ENCODE peak calls at places on chromosomes 6 and 20, in five cellular contexts. G is fibroblast of lung, V is glutamatergic neuron, J is cardiac fibroblast, H is nephron progenitor cell. Y is an unnamed sample.

GRCh38 chr6:97040355-97040860 is 115.9 kb downstream of the KLHL32 start:
- DNase-seq in J (no peak), V (no peak), H (no peak), G (no peak), Y (no peak)

GRCh38 chr6:3801960-3802359 is 47.2 kb upstream of the FAM50B start:
- DNase-seq in G (no peak), V (no peak), H (no peak), J (no peak), Y (no peak)

GRCh38 chr6:27237089-27237723 is 10.3 kb upstream of the PRSS16 start:
- DNase-seq in V (peak; percentile 34), H (peak; percentile 61), G (peak; percentile 43), J (peak; percentile 87), Y (no peak)

GRCh38 chr6:135498178-135498841 is 770 bp upstream of the AHI1 start:
- DNase-seq in H (peak; percentile 7), J (peak; percentile 94), G (peak; percentile 94), V (no peak), Y (peak; percentile 69)

GRCh38 chr6:24495516-24495847 is 713 bp downstream of the ALDH5A1 start:
- DNase-seq in J (peak; percentile 25), V (peak; percentile 26), G (peak; percentile 32), H (peak; percentile 61), Y (peak; percentile 82)

GRCh38 chr6:80210618-80211017 is 104.1 kb downstream of the BCKDHB start:
- DNase-seq in J (no peak), H (no peak), V (no peak), G (peak; percentile 33), Y (no peak)

GRCh38 chr20:62727584-62728027 is 19.0 kb downstream of the NTSR1 start:
- DNase-seq in H (no peak), J (no peak), V (no peak), G (no peak), Y (no peak)

GRCh38 chr6:12163744-12164507 is 126.2 kb upstream of the EDN1 start:
- DNase-seq in J (no peak), G (no peak), H (no peak), V (no peak), Y (no peak)

GRCh38 chr20:44287272-44288097 is 23.5 kb downstream of the FITM2 start:
- DNase-seq in V (no peak), H (no peak), G (peak; percentile 5), J (peak; percentile 36), Y (no peak)

GRCh38 chr6:132964868-132965382 is 150.6 kb downstream of the RPS12 start:
- DNase-seq in H (no peak), J (no peak), G (peak; percentile 47), V (no peak), Y (no peak)
- TF ChIP-seq CTCF in H (no peak), J (no peak), G (peak; percentile 25), V (no peak), Y (no peak)

DNA sequence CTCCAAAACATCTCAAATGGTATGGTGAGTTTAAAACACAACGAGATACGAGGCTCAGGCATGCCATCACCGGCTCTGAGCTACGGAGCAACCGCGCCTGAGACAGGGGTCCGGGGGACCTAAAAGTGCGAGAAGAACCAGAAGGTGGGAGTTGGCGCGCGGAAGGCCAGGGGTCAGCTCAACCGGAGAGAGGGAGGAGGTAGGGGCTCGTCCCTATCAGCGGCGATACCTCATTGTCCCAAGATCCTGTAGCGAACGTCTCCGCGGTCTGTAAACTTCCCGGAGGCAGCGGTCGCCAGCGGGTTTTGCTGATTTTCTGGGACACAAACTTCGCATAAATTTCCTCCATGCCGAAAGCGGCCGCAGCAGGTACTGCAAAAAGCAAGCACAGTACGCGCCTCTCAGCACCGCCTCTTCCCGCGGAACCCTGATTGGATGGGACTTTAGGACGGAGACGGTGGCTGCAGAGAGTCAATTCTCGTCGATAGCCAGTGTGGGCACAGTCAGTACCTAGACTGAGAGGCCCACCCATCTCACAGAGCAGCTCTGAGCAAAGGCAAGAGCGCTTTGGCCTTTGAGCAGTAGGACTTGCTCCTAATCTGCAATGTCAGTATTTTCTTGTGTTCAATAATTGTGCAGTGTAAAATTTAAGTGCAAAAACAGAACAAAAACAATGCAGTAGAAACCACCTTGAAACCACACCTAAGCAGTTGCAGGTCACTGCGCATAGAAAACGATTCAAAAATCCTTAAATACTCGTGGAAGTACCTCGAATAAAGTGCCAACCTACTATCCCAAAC is at the start of gene NUP43:
- DNase-seq in G (peak; percentile 96), V (peak; percentile 95), H (peak; percentile 82), J (peak; percentile 97), Y (peak; percentile 94)
- TF ChIP-seq CTCF in G (peak; percentile 46), V (peak; percentile 69), H (peak; percentile 48), J (peak; percentile 65), Y (peak; percentile 53)

GRCh38 chr6:105509506-105510331 is 106.8 kb upstream of the PREP start:
- DNase-seq in H (peak; percentile 48), G (peak; percentile 26), J (peak; percentile 54), V (no peak), Y (peak; percentile 36)
- TF ChIP-seq CTCF in H (peak; percentile 34), G (peak; percentile 44), J (peak; percentile 36), V (no peak), Y (no peak)

DNA sequence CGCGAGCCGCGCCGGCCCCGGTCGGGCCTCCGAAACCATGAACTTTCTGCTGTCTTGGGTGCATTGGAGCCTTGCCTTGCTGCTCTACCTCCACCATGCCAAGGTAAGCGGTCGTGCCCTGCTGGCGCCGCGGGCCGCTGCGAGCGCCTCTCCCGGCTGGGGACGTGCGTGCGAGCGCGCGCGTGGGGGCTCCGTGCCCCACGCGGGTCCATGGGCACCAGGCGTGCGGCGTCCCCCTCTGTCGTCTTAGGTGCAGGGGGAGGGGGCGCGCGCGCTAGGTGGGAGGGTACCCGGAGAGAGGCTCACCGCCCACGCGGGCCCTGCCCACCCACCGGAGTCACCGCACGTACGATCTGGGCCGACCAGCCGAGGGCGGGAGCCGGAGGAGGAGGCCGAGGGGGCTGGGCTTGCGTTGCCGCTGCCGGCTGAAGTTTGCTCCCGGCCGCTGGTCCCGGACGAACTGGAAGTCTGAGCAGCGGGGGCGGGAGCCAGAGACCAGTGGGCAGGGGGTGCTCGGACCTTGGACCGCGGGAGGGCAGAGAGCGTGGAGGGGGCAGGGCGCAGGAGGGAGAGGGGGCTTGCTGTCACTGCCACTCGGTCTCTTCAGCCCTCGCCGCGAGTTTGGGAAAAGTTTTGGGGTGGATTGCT is 1.3 kb downstream of the VEGFA start:
- DNase-seq in H (peak; percentile 59), V (peak; percentile 46), J (peak; percentile 50), G (no peak), Y (peak; percentile 77)
- TF ChIP-seq CTCF in H (no peak), V (no peak), J (no peak), G (no peak), Y (no peak)

GRCh38 chr6:129472239-129472638 is 237.7 kb downstream of the ARHGAP18 start:
- DNase-seq in H (no peak), V (no peak), G (no peak), J (no peak), Y (no peak)
- TF ChIP-seq CTCF in H (no peak), V (no peak), G (no peak), J (no peak), Y (peak; percentile 15)

DNA sequence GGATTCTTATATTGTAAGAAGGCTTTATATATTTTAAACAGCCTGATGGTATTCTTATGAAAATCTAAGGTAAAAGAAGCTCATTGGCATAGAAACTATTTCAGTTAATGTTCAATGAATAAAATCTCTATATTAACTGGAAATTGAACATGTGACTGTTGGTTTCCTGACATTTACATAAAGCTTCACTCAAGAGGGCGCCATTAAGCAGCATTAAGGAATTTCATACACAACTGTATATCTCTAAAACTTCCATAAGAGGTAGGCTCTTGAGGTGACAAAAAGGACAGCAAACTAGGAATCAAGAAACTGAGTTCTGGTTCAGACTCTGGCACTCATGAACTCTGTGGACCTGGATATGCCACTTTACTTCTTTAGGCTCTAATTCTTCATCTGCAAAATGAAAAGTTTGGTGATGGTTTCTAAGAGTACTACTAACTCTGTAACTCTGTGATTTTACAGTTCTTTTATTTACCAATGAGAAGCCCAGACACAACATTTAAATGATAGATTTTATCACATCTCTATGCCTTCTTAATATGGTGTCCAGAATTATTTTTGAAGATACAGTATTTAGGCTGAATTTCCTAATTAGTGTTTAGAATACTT is 147.5 kb downstream of the FLRT3 start:
- DNase-seq in G (peak; percentile 69), V (no peak), J (peak; percentile 37), H (no peak), Y (peak; percentile 49)
- TF ChIP-seq CTCF in G (peak; percentile 63), V (no peak), J (no peak), H (peak; percentile 29), Y (peak; percentile 27)

DNA sequence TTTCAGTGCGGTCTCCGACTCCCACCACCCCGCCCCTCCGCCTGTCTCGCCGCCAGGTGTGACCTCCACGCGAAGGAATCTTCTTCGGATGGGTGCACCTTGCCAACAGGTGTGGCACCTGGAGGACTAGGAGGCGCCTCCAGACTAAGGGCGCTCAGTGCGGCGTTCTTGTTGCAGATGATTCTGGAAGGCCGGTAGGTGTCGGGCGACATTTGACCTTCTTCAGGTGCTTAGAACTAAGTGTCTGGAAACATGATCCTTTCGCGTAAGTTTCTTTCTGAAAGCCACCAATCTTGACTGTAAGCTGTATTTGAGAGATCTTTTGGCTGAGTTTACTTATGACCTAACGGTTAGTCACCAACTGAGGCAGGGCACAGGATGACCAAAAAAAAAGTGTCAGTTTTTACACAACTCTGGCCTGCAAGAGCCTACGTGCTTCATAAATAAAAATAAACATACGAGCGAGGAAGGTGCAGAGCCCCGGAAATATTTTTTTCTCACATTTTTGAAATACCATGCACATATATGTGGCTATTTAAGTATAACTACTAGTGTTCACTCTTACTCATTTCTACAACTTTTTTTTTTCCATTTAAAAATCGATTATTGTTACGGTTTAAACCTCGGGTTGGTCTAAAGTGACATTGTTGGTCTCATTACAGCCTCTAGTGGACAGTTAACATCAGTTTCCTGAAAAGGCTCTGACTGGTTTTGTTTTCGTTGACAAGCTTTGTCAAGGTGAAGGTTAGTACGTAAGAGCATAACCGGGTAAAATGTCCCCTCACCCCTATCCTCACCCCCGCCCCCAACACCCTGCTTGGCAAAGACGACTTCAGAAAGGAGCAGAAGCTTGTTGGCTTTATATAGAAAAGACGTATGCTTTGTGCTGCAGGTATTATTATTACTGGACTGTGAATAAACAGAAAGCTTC is 1.6 kb upstream of the ATXN1 start:
- DNase-seq in H (peak; percentile 14), J (peak; percentile 97), V (no peak), G (peak; percentile 92), Y (peak; percentile 60)
- TF ChIP-seq CTCF in H (peak; percentile 70), J (peak; percentile 87), V (peak; percentile 75), G (peak; percentile 95), Y (peak; percentile 60)

GRCh38 chr6:56758120-56758519 is 115.4 kb upstream of the DST start:
- DNase-seq in V (no peak), H (no peak), J (peak; percentile 29), G (no peak), Y (no peak)

GRCh38 chr6:56758553-56758952 is 115.9 kb upstream of the DST start:
- DNase-seq in V (no peak), H (no peak), J (no peak), G (no peak), Y (no peak)

GRCh38 chr6:56756219-56756789 is 113.6 kb upstream of the DST start:
- DNase-seq in V (no peak), H (no peak), G (no peak), J (no peak), Y (no peak)

GRCh38 chr6:56756791-56757582 is 114.3 kb upstream of the DST start:
- DNase-seq in J (no peak), H (no peak), G (peak; percentile 90), V (no peak), Y (no peak)

GRCh38 chr6:56757585-56757984 is 114.9 kb upstream of the DST start:
- DNase-seq in V (no peak), G (peak; percentile 84), H (no peak), J (peak; percentile 72), Y (peak; percentile 51)
- TF ChIP-seq CTCF in V (no peak), G (peak; percentile 67), H (no peak), J (peak; percentile 53), Y (peak; percentile 70)